ENCODE peak calls at places on chromosomes 16 and 17, in seven cellular contexts. E is fibroblast of lung, R is PC-3, G is psoas muscle, N is iPS DF 6.9, V is cardiac muscle cell, O is heart left ventricle. B is an unnamed sample.

GRCh38 chr16:86585821-86586611 is 7.7 kb downstream of the FOXL1 start:
- DNase-seq in O (no peak), N (no peak), E (peak; percentile 91), R (peak; percentile 62), G (no peak), V (no peak), B (no peak)

GRCh38 chr16:17304124-17304813 is 166.5 kb downstream of the XYLT1 start:
- DNase-seq in N (no peak), O (no peak), G (no peak), R (peak; percentile 22), V (no peak), E (peak; percentile 46), B (no peak)

GRCh38 chr17:15092762-15093161 is 172.4 kb downstream of the PMP22 start:
- DNase-seq in O (peak; percentile 33), R (peak; percentile 32), E (peak; percentile 32), V (no peak), G (no peak), N (no peak), B (no peak)

GRCh38 chr16:77298638-77299360 is 99.6 kb downstream of the SYCE1L start:
- DNase-seq in G (no peak), O (no peak), E (peak; percentile 93), R (peak; percentile 90), V (no peak), N (no peak), B (no peak)

GRCh38 chr17:39094607-39095308 is 56.7 kb downstream of the PLXDC1 start:
- DNase-seq in E (no peak), V (no peak), O (no peak), R (no peak), N (no peak), G (no peak), B (no peak)

GRCh38 chr17:50931003-50931878 is 65.1 kb upstream of the TOB1 start:
- DNase-seq in R (peak; percentile 75), G (peak; percentile 94), O (peak; percentile 96), V (peak; percentile 95), N (no peak), E (peak; percentile 85), B (peak; percentile 96)

GRCh38 chr16:19817122-19817521 is 67.5 kb downstream of the GPRC5B start:
- DNase-seq in G (no peak), E (no peak), V (no peak), N (no peak), O (no peak), R (no peak), B (no peak)

GRCh38 chr16:57252148-57252721 is 7.2 kb downstream of the ARL2BP start:
- DNase-seq in G (no peak), N (no peak), R (no peak), E (no peak), V (no peak), O (no peak), B (no peak)

GRCh38 chr16:15966420-15967222 is 17.2 kb downstream of the ABCC1 start:
- DNase-seq in R (peak; percentile 92), E (peak; percentile 57), O (no peak), V (no peak), N (no peak), G (peak; percentile 62), B (no peak)

GRCh38 chr17:12104831-12105230 is 84.2 kb downstream of the MAP2K4 start:
- DNase-seq in R (no peak), G (no peak), O (no peak), E (peak; percentile 56), V (no peak), N (no peak), B (no peak)

GRCh38 chr17:79591695-79592094 is 19.2 kb downstream of the RBFOX3 start:
- DNase-seq in O (no peak), V (no peak), N (no peak), R (no peak), E (no peak), G (no peak), B (no peak)

GRCh38 chr17:8210761-8211458 is 535 bp upstream of the AURKB start:
- DNase-seq in E (no peak), V (no peak), O (no peak), N (no peak), R (no peak), G (no peak), B (no peak)

GRCh38 chr17:72118588-72119279 is 2.1 kb upstream of the SOX9 start:
- DNase-seq in E (peak; percentile 91), O (peak; percentile 72), G (peak; percentile 70), V (peak; percentile 85), N (no peak), R (peak; percentile 88), B (no peak)

GRCh38 chr16:87535855-87536794 is 43.3 kb upstream of the ZCCHC14 start:
- DNase-seq in O (no peak), N (no peak), G (no peak), E (no peak), R (no peak), V (no peak), B (no peak)

GRCh38 chr17:38415250-38416194 is 12.7 kb upstream of the ARHGAP23 start:
- DNase-seq in R (peak; percentile 5), O (no peak), G (peak; percentile 75), N (no peak), E (peak; percentile 81), V (no peak), B (no peak)

GRCh38 chr16:58732545-58733247 is 1.4 kb downstream of the GOT2 start:
- DNase-seq in O (no peak), N (no peak), R (peak; percentile 64), G (no peak), E (peak; percentile 2), V (no peak), B (no peak)

GRCh38 chr16:79067600-79067999 is 532.9 kb downstream of the MAF start:
- DNase-seq in O (no peak), E (peak; percentile 3), G (no peak), N (no peak), R (no peak), V (no peak), B (no peak)

GRCh38 chr17:28166478-28166877 is 124.0 kb downstream of the NLK start:
- DNase-seq in R (no peak), V (no peak), N (no peak), O (no peak), G (no peak), E (no peak), B (no peak)

GRCh38 chr17:45432405-45433113 is at the start of gene ARHGAP27:
- DNase-seq in V (peak; percentile 30), N (no peak), O (peak; percentile 80), R (peak; percentile 82), E (no peak), G (peak; percentile 80), B (peak; percentile 86)

GRCh38 chr17:67652433-67652832 is 65.3 kb upstream of the NOL11 start:
- DNase-seq in O (no peak), R (no peak), G (no peak), N (no peak), V (no peak), E (no peak), B (no peak)

GRCh38 chr16:85123891-85124635 is 11.8 kb upstream of the CIBAR2 start:
- DNase-seq in E (peak; percentile 87), G (peak; percentile 93), R (peak; percentile 42), N (no peak), O (peak; percentile 75), V (no peak), B (peak; percentile 95)

GRCh38 chr17:82241183-82241925 is 12.5 kb downstream of the SLC16A3 start:
- DNase-seq in R (peak; percentile 74), N (no peak), G (peak; percentile 93), V (no peak), O (peak; percentile 91), E (peak; percentile 67), B (peak; percentile 93)

GRCh38 chr17:68954146-68954971 is 833 bp downstream of the ABCA8 start:
- DNase-seq in E (peak; percentile 51), G (no peak), V (no peak), R (peak; percentile 9), O (no peak), N (no peak), B (no peak)

GRCh38 chr16:19382084-19382801 is 35.4 kb upstream of the TMC5 start:
- DNase-seq in R (no peak), V (no peak), N (no peak), O (no peak), E (no peak), G (no peak), B (no peak)

GRCh38 chr17:33506889-33507650 is 214.0 kb upstream of the ASIC2 start:
- DNase-seq in G (no peak), E (peak; percentile 16), O (no peak), V (no peak), N (no peak), R (no peak), B (no peak)

DNA sequence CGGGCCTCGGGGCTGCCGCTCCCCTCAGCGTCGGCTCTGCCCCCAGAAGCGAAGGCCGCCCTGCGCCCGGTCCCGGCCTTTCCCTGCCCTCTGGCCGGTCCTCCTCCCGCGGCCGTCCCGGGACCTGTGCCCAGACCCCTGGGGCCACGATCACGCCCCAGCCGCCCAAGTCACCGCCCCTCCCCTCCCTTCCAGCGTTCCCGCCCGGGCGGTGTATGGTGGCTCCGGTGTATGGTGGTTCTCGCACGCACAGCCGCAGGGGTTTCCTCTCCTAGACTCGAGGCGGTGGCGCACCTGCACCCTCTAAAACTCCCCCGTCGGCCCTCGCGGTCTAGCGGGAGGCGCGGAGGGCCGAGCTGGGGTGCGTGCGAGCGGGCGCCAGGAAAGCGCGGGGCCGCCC is 10.0 kb downstream of the TIGD7 start:
- DNase-seq in G (no peak), V (no peak), E (no peak), O (peak; percentile 23), N (no peak), R (no peak), B (no peak)
- H3K4me3 ChIP-seq in G (no peak overlapping the region), V (no peak overlapping the region), E (no peak overlapping the region), O (no peak overlapping the region), N (no peak overlapping the region), R (no peak overlapping the region), B (no peak overlapping the region)

GRCh38 chr17:43368740-43369506 is 29.9 kb upstream of the ARL4D start:
- DNase-seq in E (peak; percentile 86), V (peak; percentile 80), G (peak; percentile 91), R (peak; percentile 38), N (peak; percentile 55), O (peak; percentile 91), B (peak; percentile 90)

GRCh38 chr17:43371227-43371821 is 27.5 kb upstream of the ARL4D start:
- DNase-seq in R (no peak), O (no peak), E (no peak), V (no peak), G (no peak), N (no peak), B (no peak)

GRCh38 chr17:43367588-43368242 is 31.1 kb upstream of the ARL4D start:
- DNase-seq in R (peak; percentile 90), N (peak; percentile 47), V (peak; percentile 72), E (peak; percentile 97), O (no peak), G (no peak), B (no peak)

GRCh38 chr17:43372273-43372911 is 26.4 kb upstream of the ARL4D start:
- DNase-seq in R (no peak), V (peak; percentile 52), N (no peak), G (no peak), E (no peak), O (peak; percentile 47), B (no peak)

GRCh38 chr17:43369986-43370385 is 28.8 kb upstream of the ARL4D start:
- DNase-seq in N (no peak), V (no peak), O (no peak), R (no peak), G (no peak), E (no peak), B (no peak)
- H3K27ac ChIP-seq in N (no peak overlapping the region), V (peak overlapping the region; percentile 99), O (peak overlapping the region; percentile 99), R (no peak overlapping the region), G (peak overlapping the region; percentile 98), E (peak overlapping the region; percentile 98), B (peak overlapping the region; percentile 98)

GRCh38 chr17:10197362-10197720 is 1.1 kb downstream of the GAS7 start:
- DNase-seq in E (no peak), R (no peak), N (no peak), V (peak; percentile 70), O (peak; percentile 70), G (no peak), B (no peak)
- H3K4me3 ChIP-seq in E (peak overlapping the region; percentile 48), R (no peak overlapping the region), N (peak overlapping the region; percentile 47), V (peak overlapping the region; percentile 80), O (peak overlapping the region; percentile 65), G (peak overlapping the region; percentile 63), B (no peak overlapping the region)

GRCh38 chr17:19939993-19940721 is 37.5 kb downstream of the AKAP10 start:
- DNase-seq in V (no peak), N (no peak), G (no peak), O (no peak), E (no peak), R (no peak), B (no peak)
- H3K27ac ChIP-seq in V (no peak overlapping the region), N (no peak overlapping the region), G (no peak overlapping the region), O (no peak overlapping the region), E (no peak overlapping the region), R (peak overlapping the region; percentile 67), B (no peak overlapping the region)

B was measured in aorta.